ENCODE peak calls at places on chromosome 16, in nine cellular contexts. One of them, this sample, is unnamed.

GRCh38 chr16:51151951-51152663 is 1.0 kb upstream of the SALL1 start:
- DNase-seq in ascending aorta: no peak
- DNase-seq in IMR-90: peak; percentile 80
- DNase-seq in fibroblast of lung: peak; percentile 91
- DNase-seq in cardiac muscle cell: peak; percentile 95
- DNase-seq in neural progenitor cell: peak; percentile 96
- DNase-seq in fibroblast of mammary gland: peak; percentile 85
- DNase-seq in lower leg skin: peak; percentile 65
- DNase-seq in adrenal gland: no peak
- DNase-seq in this sample: peak; percentile 68

GRCh38 chr16:19833581-19833980 is 51.1 kb downstream of the GPRC5B start:
- DNase-seq in ascending aorta: no peak
- DNase-seq in IMR-90: no peak
- DNase-seq in fibroblast of lung: peak; percentile 21
- DNase-seq in cardiac muscle cell: no peak
- DNase-seq in neural progenitor cell: no peak
- DNase-seq in fibroblast of mammary gland: no peak
- DNase-seq in lower leg skin: no peak
- DNase-seq in adrenal gland: no peak
- DNase-seq in this sample: no peak

GRCh38 chr16:23182675-23183485 is at the start of gene SCNN1G:
- DNase-seq in ascending aorta: no peak
- DNase-seq in IMR-90: no peak
- DNase-seq in fibroblast of lung: peak; percentile 5
- DNase-seq in cardiac muscle cell: peak; percentile 39
- DNase-seq in neural progenitor cell: peak; percentile 55
- DNase-seq in fibroblast of mammary gland: no peak
- DNase-seq in lower leg skin: no peak
- DNase-seq in adrenal gland: no peak
- DNase-seq in this sample: peak; percentile 80

GRCh38 chr16:86872833-86873232 is 294.5 kb downstream of the FOXL1 start:
- DNase-seq in ascending aorta: no peak
- DNase-seq in IMR-90: no peak
- DNase-seq in fibroblast of lung: no peak
- DNase-seq in cardiac muscle cell: peak; percentile 34
- DNase-seq in neural progenitor cell: peak; percentile 49
- DNase-seq in fibroblast of mammary gland: no peak
- DNase-seq in lower leg skin: no peak
- DNase-seq in adrenal gland: no peak
- DNase-seq in this sample: no peak

GRCh38 chr16:58912571-58912970 is 178.5 kb upstream of the GOT2 start:
- DNase-seq in ascending aorta: no peak
- DNase-seq in IMR-90: no peak
- DNase-seq in fibroblast of lung: no peak
- DNase-seq in cardiac muscle cell: no peak
- DNase-seq in neural progenitor cell: no peak
- DNase-seq in fibroblast of mammary gland: no peak
- DNase-seq in lower leg skin: no peak
- DNase-seq in adrenal gland: no peak
- DNase-seq in this sample: no peak

GRCh38 chr16:19589771-19590302 is 34.3 kb downstream of the VPS35L start:
- DNase-seq in ascending aorta: no peak
- DNase-seq in IMR-90: peak; percentile 84
- DNase-seq in fibroblast of lung: peak; percentile 38
- DNase-seq in cardiac muscle cell: no peak
- DNase-seq in neural progenitor cell: no peak
- DNase-seq in fibroblast of mammary gland: peak; percentile 89
- DNase-seq in lower leg skin: no peak
- DNase-seq in adrenal gland: no peak
- DNase-seq in this sample: no peak

GRCh38 chr16:67667817-67668494 is 1.3 kb downstream of the C16orf86 start:
- DNase-seq in ascending aorta: peak; percentile 66
- DNase-seq in IMR-90: peak; percentile 89
- DNase-seq in fibroblast of lung: peak; percentile 84
- DNase-seq in cardiac muscle cell: peak; percentile 85
- DNase-seq in neural progenitor cell: peak; percentile 93
- DNase-seq in fibroblast of mammary gland: peak; percentile 92
- DNase-seq in lower leg skin: peak; percentile 96
- DNase-seq in adrenal gland: peak; percentile 94
- DNase-seq in this sample: peak; percentile 84

GRCh38 chr16:19027416-19027815 is 40.0 kb upstream of the COQ7 start:
- DNase-seq in ascending aorta: no peak
- DNase-seq in IMR-90: no peak
- DNase-seq in fibroblast of lung: no peak
- DNase-seq in cardiac muscle cell: no peak
- DNase-seq in neural progenitor cell: no peak
- DNase-seq in fibroblast of mammary gland: no peak
- DNase-seq in lower leg skin: no peak
- DNase-seq in adrenal gland: no peak
- DNase-seq in this sample: no peak

GRCh38 chr16:27284865-27285675 is 16.5 kb upstream of the NSMCE1 start:
- DNase-seq in ascending aorta: no peak
- DNase-seq in IMR-90: no peak
- DNase-seq in fibroblast of lung: no peak
- DNase-seq in cardiac muscle cell: peak; percentile 5
- DNase-seq in neural progenitor cell: no peak
- DNase-seq in fibroblast of mammary gland: no peak
- DNase-seq in lower leg skin: peak; percentile 14
- DNase-seq in adrenal gland: no peak
- DNase-seq in this sample: no peak

GRCh38 chr16:56191807-56192643 is 736 bp downstream of the GNAO1 start:
- DNase-seq in ascending aorta: no peak
- DNase-seq in IMR-90: no peak
- DNase-seq in fibroblast of lung: no peak
- DNase-seq in cardiac muscle cell: no peak
- DNase-seq in neural progenitor cell: peak; percentile 48
- DNase-seq in fibroblast of mammary gland: no peak
- DNase-seq in lower leg skin: no peak
- DNase-seq in adrenal gland: no peak
- DNase-seq in this sample: no peak

GRCh38 chr16:50591209-50591608 is 43.0 kb downstream of the NKD1 start:
- DNase-seq in ascending aorta: no peak
- DNase-seq in IMR-90: no peak
- DNase-seq in fibroblast of lung: no peak
- DNase-seq in cardiac muscle cell: no peak
- DNase-seq in neural progenitor cell: no peak
- DNase-seq in fibroblast of mammary gland: no peak
- DNase-seq in lower leg skin: no peak
- DNase-seq in adrenal gland: no peak
- DNase-seq in this sample: no peak

GRCh38 chr16:2037115-2037514 is 10.4 kb downstream of the NHERF2 start:
- DNase-seq in ascending aorta: no peak
- DNase-seq in IMR-90: no peak
- DNase-seq in fibroblast of lung: no peak
- DNase-seq in cardiac muscle cell: no peak
- DNase-seq in neural progenitor cell: no peak
- DNase-seq in fibroblast of mammary gland: no peak
- DNase-seq in lower leg skin: no peak
- DNase-seq in adrenal gland: no peak
- DNase-seq in this sample: peak; percentile 72

GRCh38 chr16:2036200-2036966 is 9.7 kb downstream of the NHERF2 start:
- DNase-seq in ascending aorta: no peak
- DNase-seq in IMR-90: no peak
- DNase-seq in fibroblast of lung: no peak
- DNase-seq in cardiac muscle cell: no peak
- DNase-seq in neural progenitor cell: no peak
- DNase-seq in fibroblast of mammary gland: no peak
- DNase-seq in lower leg skin: no peak
- DNase-seq in adrenal gland: no peak
- DNase-seq in this sample: peak; percentile 75

GRCh38 chr16:2033057-2033911 is 6.6 kb downstream of the NHERF2 start:
- DNase-seq in ascending aorta: peak; percentile 39
- DNase-seq in IMR-90: peak; percentile 54
- DNase-seq in fibroblast of lung: peak; percentile 75
- DNase-seq in cardiac muscle cell: peak; percentile 67
- DNase-seq in neural progenitor cell: peak; percentile 38
- DNase-seq in fibroblast of mammary gland: peak; percentile 34
- DNase-seq in lower leg skin: no peak
- DNase-seq in adrenal gland: peak; percentile 74
- DNase-seq in this sample: no peak

GRCh38 chr16:2035431-2036199 is 8.9 kb downstream of the NHERF2 start:
- DNase-seq in ascending aorta: no peak
- DNase-seq in IMR-90: peak; percentile 77
- DNase-seq in fibroblast of lung: peak; percentile 86
- DNase-seq in cardiac muscle cell: no peak
- DNase-seq in neural progenitor cell: peak; percentile 47
- DNase-seq in fibroblast of mammary gland: peak; percentile 70
- DNase-seq in lower leg skin: no peak
- DNase-seq in adrenal gland: peak; percentile 26
- DNase-seq in this sample: peak; percentile 89

GRCh38 chr16:2034695-2035430 is 8.2 kb downstream of the NHERF2 start:
- DNase-seq in ascending aorta: no peak
- DNase-seq in IMR-90: no peak
- DNase-seq in fibroblast of lung: no peak
- DNase-seq in cardiac muscle cell: no peak
- DNase-seq in neural progenitor cell: no peak
- DNase-seq in fibroblast of mammary gland: no peak
- DNase-seq in lower leg skin: no peak
- DNase-seq in adrenal gland: no peak
- DNase-seq in this sample: no peak
- H3K4me3 ChIP-seq in ascending aorta: peak overlapping the region; percentile 53
- H3K4me3 ChIP-seq in IMR-90: no peak overlapping the region
- H3K4me3 ChIP-seq in fibroblast of lung: peak overlapping the region; percentile 40
- H3K4me3 ChIP-seq in cardiac muscle cell: no peak overlapping the region
- H3K4me3 ChIP-seq in neural progenitor cell: no peak overlapping the region
- H3K4me3 ChIP-seq in fibroblast of mammary gland: no peak overlapping the region
- H3K4me3 ChIP-seq in lower leg skin: no peak overlapping the region
- H3K4me3 ChIP-seq in adrenal gland: no peak overlapping the region
- H3K4me3 ChIP-seq in this sample: peak overlapping the region; percentile 44

GRCh38 chr16:71803305-71803690 is 5.3 kb downstream of the AP1G1 start:
- DNase-seq in ascending aorta: no peak
- DNase-seq in IMR-90: no peak
- DNase-seq in fibroblast of lung: no peak
- DNase-seq in cardiac muscle cell: no peak
- DNase-seq in neural progenitor cell: no peak
- DNase-seq in fibroblast of mammary gland: no peak
- DNase-seq in lower leg skin: no peak
- DNase-seq in adrenal gland: no peak
- DNase-seq in this sample: no peak

GRCh38 chr16:71807905-71808592 is 585 bp downstream of the AP1G1 start:
- DNase-seq in ascending aorta: no peak
- DNase-seq in IMR-90: peak; percentile 21
- DNase-seq in fibroblast of lung: peak; percentile 38
- DNase-seq in cardiac muscle cell: no peak
- DNase-seq in neural progenitor cell: peak; percentile 49
- DNase-seq in fibroblast of mammary gland: peak; percentile 34
- DNase-seq in lower leg skin: peak; percentile 88
- DNase-seq in adrenal gland: peak; percentile 61
- DNase-seq in this sample: no peak

GRCh38 chr16:71811261-71811803 is 2.7 kb upstream of the AP1G1 start:
- DNase-seq in ascending aorta: no peak
- DNase-seq in IMR-90: peak; percentile 60
- DNase-seq in fibroblast of lung: peak; percentile 14
- DNase-seq in cardiac muscle cell: no peak
- DNase-seq in neural progenitor cell: no peak
- DNase-seq in fibroblast of mammary gland: no peak
- DNase-seq in lower leg skin: no peak
- DNase-seq in adrenal gland: no peak
- DNase-seq in this sample: no peak

DNA sequence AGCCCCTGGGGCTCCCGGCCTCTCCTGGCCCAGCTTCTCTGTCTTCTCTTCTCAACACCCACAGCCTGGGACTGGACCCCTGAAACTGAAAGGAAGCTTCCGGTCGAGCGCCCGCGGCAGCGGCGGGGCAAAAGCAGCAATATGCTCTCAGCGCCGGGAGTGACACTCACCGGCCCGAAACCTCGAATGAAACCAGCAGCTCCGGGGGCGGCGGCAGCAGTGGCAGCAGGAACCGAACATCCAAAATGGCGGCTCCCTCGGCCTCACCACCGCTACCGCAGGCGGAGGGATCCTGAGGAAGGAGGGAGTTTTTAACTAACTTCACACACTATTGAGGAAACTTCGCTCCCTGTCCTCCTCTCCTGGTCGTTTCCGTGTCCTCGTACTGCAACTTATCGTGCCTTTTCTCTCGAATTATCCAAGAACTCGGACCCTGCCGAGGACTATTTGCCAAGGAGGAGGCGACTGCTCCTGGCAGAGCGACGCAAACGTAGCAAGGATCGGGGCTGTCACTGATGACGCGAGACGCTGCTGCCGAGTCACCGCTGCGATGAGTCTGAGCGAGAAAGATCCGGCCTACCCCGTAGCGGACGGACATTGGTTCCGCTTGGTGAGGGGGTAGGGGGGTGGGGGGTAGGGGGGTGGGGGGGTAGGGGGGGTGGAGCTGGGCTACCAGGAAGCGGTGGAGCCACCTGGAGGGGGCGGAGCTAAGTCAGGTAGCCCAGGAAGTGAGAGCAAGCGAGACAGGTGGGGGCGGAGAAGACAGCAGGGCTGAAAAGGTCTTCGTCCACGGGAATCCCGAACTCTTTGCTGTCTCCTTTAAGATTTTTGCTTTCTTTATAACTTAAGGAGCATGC is at the start of gene AP1G1:
- DNase-seq in ascending aorta: peak; percentile 87
- DNase-seq in IMR-90: peak; percentile 99
- DNase-seq in fibroblast of lung: peak; percentile 100
- DNase-seq in cardiac muscle cell: peak; percentile 97
- DNase-seq in neural progenitor cell: peak; percentile 99
- DNase-seq in fibroblast of mammary gland: peak; percentile 99
- DNase-seq in lower leg skin: peak; percentile 98
- DNase-seq in adrenal gland: peak; percentile 98
- DNase-seq in this sample: peak; percentile 96
- TF ChIP-seq CTCF in ascending aorta: no peak
- TF ChIP-seq CTCF in IMR-90: no peak
- TF ChIP-seq CTCF in fibroblast of lung: no peak
- TF ChIP-seq CTCF in cardiac muscle cell: no peak
- TF ChIP-seq CTCF in neural progenitor cell: no peak
- TF ChIP-seq CTCF in fibroblast of mammary gland: no peak
- TF ChIP-seq CTCF in lower leg skin: no peak
- TF ChIP-seq CTCF in adrenal gland: no peak
- TF ChIP-seq CTCF in this sample: no peak

GRCh38 chr16:2933701-2934100 is 22.0 kb downstream of the FLYWCH1 start:
- DNase-seq in ascending aorta: no peak
- DNase-seq in IMR-90: no peak
- DNase-seq in fibroblast of lung: no peak
- DNase-seq in cardiac muscle cell: no peak
- DNase-seq in neural progenitor cell: no peak
- DNase-seq in fibroblast of mammary gland: no peak
- DNase-seq in lower leg skin: no peak
- DNase-seq in adrenal gland: no peak
- DNase-seq in this sample: no peak
- H3K4me3 ChIP-seq in ascending aorta: no peak overlapping the region
- H3K4me3 ChIP-seq in IMR-90: no peak overlapping the region
- H3K4me3 ChIP-seq in fibroblast of lung: no peak overlapping the region
- H3K4me3 ChIP-seq in cardiac muscle cell: no peak overlapping the region
- H3K4me3 ChIP-seq in neural progenitor cell: no peak overlapping the region
- H3K4me3 ChIP-seq in fibroblast of mammary gland: no peak overlapping the region
- H3K4me3 ChIP-seq in lower leg skin: no peak overlapping the region
- H3K4me3 ChIP-seq in adrenal gland: no peak overlapping the region
- H3K4me3 ChIP-seq in this sample: no peak overlapping the region

DNA sequence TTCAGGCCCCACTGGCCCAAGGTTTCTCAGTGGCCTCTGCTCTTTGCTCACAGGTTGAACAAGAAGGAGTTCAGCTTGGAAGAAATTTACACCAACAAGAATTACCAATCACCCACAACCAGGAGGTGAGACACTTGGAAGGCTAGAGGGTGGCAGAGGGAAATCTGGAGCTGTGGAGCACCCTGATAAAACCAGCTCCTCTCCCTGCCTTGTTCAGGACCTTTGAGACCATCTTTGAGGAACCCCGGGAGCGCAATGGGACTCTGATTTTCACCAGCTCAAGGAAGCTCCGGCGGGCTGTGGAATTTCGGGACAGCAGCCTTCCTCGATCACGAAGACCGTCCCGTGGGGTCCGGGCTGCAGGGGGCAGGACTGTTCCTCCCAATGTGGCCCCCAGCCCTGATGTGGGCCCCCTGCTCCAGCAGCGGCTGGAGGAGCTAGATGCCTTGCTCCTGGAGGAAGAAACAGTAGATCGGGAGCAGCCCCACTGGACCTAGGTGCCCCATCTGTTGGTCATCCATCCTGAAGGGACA is 2.4 kb upstream of the FBRS start:
- DNase-seq in ascending aorta: no peak
- DNase-seq in IMR-90: no peak
- DNase-seq in fibroblast of lung: no peak
- DNase-seq in cardiac muscle cell: no peak
- DNase-seq in neural progenitor cell: no peak
- DNase-seq in fibroblast of mammary gland: no peak
- DNase-seq in lower leg skin: no peak
- DNase-seq in adrenal gland: no peak
- DNase-seq in this sample: no peak
- TF ChIP-seq CTCF in ascending aorta: no peak
- TF ChIP-seq CTCF in IMR-90: no peak
- TF ChIP-seq CTCF in fibroblast of lung: no peak
- TF ChIP-seq CTCF in cardiac muscle cell: no peak
- TF ChIP-seq CTCF in neural progenitor cell: no peak
- TF ChIP-seq CTCF in fibroblast of mammary gland: no peak
- TF ChIP-seq CTCF in lower leg skin: no peak
- TF ChIP-seq CTCF in adrenal gland: no peak
- TF ChIP-seq CTCF in this sample: no peak

This sample was measured in left lung.